ENCODE peak calls at places on chromosomes 4 and X, in four cellular contexts. G is tibial nerve, L is A673, O is lower lobe of right lung. W is an unnamed sample.

GRCh38 chrX:8741981-8742380 is 10.0 kb upstream of the ANOS1 start:
- DNase-seq in O (no peak), L (no peak), G (no peak), W (no peak)

GRCh38 chr4:184342167-184342856 is 124.6 kb upstream of the ENPP6 start:
- DNase-seq in G (no peak), L (no peak), O (no peak), W (no peak)

GRCh38 chr4:97761760-97762512 is 381.3 kb downstream of the STPG2 start:
- DNase-seq in O (no peak), G (no peak), L (no peak), W (no peak)

GRCh38 chrX:11427082-11428033 is 134.1 kb downstream of the AMELX start:
- DNase-seq in O (peak), L (no peak), G (peak), W (peak)

GRCh38 chr4:7392438-7393374 is 42.0 kb downstream of the PSAPL1 start:
- DNase-seq in L (no peak), O (peak), G (no peak), W (no peak)

GRCh38 chr4:77022581-77023133 is 53.1 kb downstream of the CCNI start:
- DNase-seq in G (no peak), L (peak), O (no peak), W (peak)

GRCh38 chr4:21768349-21769310 is 179.9 kb downstream of the KCNIP4 start:
- DNase-seq in O (no peak), G (no peak), L (peak), W (peak)

GRCh38 chr4:67929447-67929846 is 33.8 kb downstream of the TMPRSS11A start:
- DNase-seq in G (no peak), L (peak), O (no peak), W (no peak)

GRCh38 chr4:6362243-6362885 is 92.7 kb downstream of the WFS1 start:
- DNase-seq in G (no peak), O (no peak), L (no peak), W (no peak)

GRCh38 chrX:97096385-97096784 is 212.7 kb downstream of the RPA4 start:
- DNase-seq in G (no peak), L (peak), O (no peak), W (peak)

GRCh38 chrX:10634681-10635161 is 14.3 kb upstream of the MID1 start:
- DNase-seq in G (no peak), O (no peak), L (peak), W (peak)

GRCh38 chrX:2228466-2228865 is 272.3 kb downstream of the DHRSX start:
- DNase-seq in G (no peak), O (no peak), L (peak), W (no peak)

GRCh38 chr4:87353592-87353991 is 30.9 kb upstream of the HSD17B13 start:
- DNase-seq in L (peak), G (peak), O (no peak), W (peak)

GRCh38 chr4:42371306-42372063 is 25.8 kb upstream of the SHISA3 start:
- DNase-seq in L (peak), O (no peak), G (peak), W (peak)

GRCh38 chr4:127698789-127699200 is 31.4 kb upstream of the SLC25A31 start:
- DNase-seq in O (no peak), L (peak), G (no peak), W (no peak)

GRCh38 chr4:78370625-78371372 is 180.8 kb upstream of the ANXA3 start:
- DNase-seq in G (no peak), L (no peak), O (no peak), W (no peak)

GRCh38 chr4:155322782-155323181 is 54.0 kb downstream of the MAP9 start:
- DNase-seq in G (no peak), L (no peak), O (no peak), W (no peak)
- H3K4me3 ChIP-seq in G (no peak), L (no peak), O (no peak), W (no peak)

GRCh38 chr4:124633285-124633941 is 79.1 kb downstream of the ANKRD50 start:
- DNase-seq in L (no peak), O (no peak), G (no peak), W (peak)
- H3K4me3 ChIP-seq in L (no peak), O (no peak), G (no peak), W (no peak)

GRCh38 chrX:150548251-150548650 is 20.2 kb upstream of the MTM1 start:
- DNase-seq in L (no peak), G (no peak), O (no peak), W (no peak)
- H3K4me3 ChIP-seq in L (no peak), G (no peak), O (peak), W (no peak)

DNA sequence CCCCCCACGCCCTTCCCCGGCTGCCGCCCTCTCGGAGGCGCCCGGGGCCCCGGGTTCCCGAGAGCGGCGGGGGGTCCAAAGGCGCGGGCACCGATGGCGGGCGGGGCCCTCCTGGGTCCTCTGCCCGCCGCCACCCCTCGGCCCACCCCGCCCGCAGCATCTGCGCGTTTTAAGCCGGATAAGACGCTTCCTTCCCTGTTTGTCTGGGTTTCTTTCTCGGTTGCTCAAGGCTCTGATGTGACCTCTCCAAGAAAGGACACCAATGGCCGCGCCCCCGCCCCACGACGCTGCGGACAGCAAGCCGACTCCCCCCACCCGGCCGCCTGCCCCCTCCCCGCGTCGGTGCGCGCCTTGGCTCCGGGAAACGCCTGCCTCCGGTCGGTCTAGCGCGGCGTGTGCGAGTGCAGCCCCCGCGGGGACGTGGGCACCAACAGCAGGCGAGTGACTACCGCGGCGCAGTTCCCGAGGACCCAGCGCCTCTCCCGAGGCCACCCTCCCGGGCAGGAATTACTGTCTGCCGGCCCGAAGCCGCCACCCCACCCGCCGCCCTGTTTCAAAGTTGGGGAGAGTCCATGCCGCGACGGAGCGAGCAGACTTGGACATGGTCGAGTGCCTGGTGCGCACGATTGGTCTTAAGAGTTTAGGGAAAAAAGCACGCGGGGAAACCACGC is 21.1 kb upstream of the HMX1 start:
- DNase-seq in G (no peak), O (no peak), L (no peak), W (no peak)
- H3K4me3 ChIP-seq in G (no peak), O (no peak), L (no peak), W (no peak)

GRCh38 chrX:152898442-152898841 is 575 bp downstream of the ZNF185 start:
- DNase-seq in L (no peak), O (no peak), G (no peak), W (no peak)
- H3K4me3 ChIP-seq in L (peak), O (peak), G (no peak), W (no peak)

DNA sequence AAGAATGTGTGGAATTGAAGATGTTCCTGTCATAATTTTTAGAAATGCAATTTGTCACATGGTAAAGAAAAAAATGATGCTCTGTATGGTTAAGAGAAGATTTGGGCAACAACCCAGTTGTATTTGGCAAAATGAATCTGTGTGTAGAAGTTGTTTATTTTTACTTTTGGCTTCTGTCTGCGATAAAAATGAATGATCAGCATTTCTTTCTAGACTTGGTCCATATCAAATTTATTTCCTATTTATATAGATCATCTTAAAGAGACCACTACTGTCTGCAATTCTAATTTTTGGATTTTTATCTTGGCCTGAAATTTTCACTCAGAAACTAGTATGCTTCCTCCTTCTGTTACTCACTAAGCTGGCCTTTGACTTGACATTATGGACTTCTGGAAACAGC is 396.9 kb downstream of the FAM47A start:
- DNase-seq in L (no peak), O (no peak), G (no peak), W (no peak)
- H3K4me3 ChIP-seq in L (no peak), O (no peak), G (no peak), W (no peak)

DNA sequence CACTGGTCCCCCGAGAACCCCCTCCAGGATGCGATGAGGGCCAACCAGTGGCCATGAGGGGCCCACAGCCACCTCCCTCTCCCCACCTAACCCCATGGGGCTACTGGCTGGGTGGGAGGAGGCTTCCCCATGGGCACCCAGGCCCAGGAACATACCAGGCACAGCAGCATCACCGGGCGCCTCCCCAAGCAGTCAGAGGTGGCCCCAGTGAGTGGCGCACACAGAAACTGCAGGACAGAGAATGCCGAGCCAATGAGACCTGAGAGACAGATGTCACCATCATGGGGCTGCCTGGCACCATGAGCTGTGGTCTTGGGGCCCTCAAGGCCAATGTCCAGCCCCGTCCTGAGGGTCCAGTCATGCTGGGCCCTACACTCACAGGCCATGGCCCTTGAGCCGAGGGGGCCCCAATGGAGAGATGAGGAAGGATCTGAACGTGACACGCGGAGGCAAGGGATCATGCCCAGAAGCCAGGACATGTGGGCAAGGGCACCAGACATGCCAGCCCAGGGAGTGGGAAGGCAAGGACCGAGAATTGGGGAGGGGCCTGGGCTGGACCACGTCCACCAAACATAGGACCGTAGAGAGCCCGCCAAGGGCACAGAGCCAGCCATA is 30.1 kb downstream of the NOP14 start:
- DNase-seq in L (no peak), G (no peak), O (peak), W (no peak)
- H3K4me3 ChIP-seq in L (peak), G (peak), O (peak), W (no peak)

DNA sequence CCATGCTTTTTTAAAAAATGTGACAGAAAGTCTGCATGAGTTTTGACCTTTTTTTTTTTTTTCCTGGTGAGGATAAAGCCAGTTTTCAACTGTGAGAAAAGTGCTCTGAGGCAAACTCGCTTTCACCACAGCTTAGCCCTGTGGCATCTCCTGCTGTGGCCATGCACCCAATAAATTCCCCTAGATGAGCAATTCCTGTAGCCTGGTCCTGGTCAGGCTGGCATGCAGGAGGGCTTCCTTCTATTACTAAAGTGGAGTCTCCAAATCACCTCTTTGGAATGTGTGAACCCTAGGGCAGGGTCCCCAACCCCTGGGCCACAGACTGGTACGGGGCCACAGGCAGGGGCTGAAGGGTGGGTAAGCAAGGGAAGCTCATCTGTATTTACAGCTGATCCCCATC is 265.4 kb downstream of the RAPGEF2 start:
- DNase-seq in O (no peak), G (no peak), L (no peak), W (no peak)
- H3K4me3 ChIP-seq in O (no peak), G (no peak), L (no peak), W (no peak)